ENCODE peak calls at places on chromosome 11, in eight cellular contexts. One of them, this sample, is unnamed. For H3K9me3, the result is how much of the 10 kb centered on the place peaks cover.

GRCh38 chr11:15073361-15074205 is at the start of gene CALCB:
- DNase-seq in body of pancreas: peak
- DNase-seq in hepatocyte: peak
- DNase-seq in PC-9: no peak
- DNase-seq in adrenal gland: no peak
- DNase-seq in neural progenitor cell: peak
- DNase-seq in Peyer's patch: no peak
- DNase-seq in suprapubic skin: no peak
- DNase-seq in this sample: peak

GRCh38 chr11:11149671-11150459 is 203.2 kb downstream of the CSNK2A3 start:
- DNase-seq in hepatocyte: no peak
- DNase-seq in PC-9: no peak
- DNase-seq in Peyer's patch: no peak
- DNase-seq in neural progenitor cell: no peak
- DNase-seq in body of pancreas: no peak
- DNase-seq in adrenal gland: no peak
- DNase-seq in suprapubic skin: no peak
- DNase-seq in this sample: no peak

GRCh38 chr11:108713076-108713790 is 48.4 kb downstream of the DDX10 start:
- DNase-seq in body of pancreas: no peak
- DNase-seq in suprapubic skin: no peak
- DNase-seq in hepatocyte: no peak
- DNase-seq in Peyer's patch: no peak
- DNase-seq in PC-9: no peak
- DNase-seq in adrenal gland: no peak
- DNase-seq in neural progenitor cell: no peak
- DNase-seq in this sample: no peak

GRCh38 chr11:129286813-129287212 is 88.8 kb upstream of the BARX2 start:
- DNase-seq in hepatocyte: no peak
- DNase-seq in suprapubic skin: no peak
- DNase-seq in neural progenitor cell: no peak
- DNase-seq in PC-9: no peak
- DNase-seq in body of pancreas: no peak
- DNase-seq in adrenal gland: no peak
- DNase-seq in Peyer's patch: no peak
- DNase-seq in this sample: no peak

GRCh38 chr11:34478845-34479663 is 34.5 kb downstream of the ELF5 start:
- DNase-seq in PC-9: no peak
- DNase-seq in Peyer's patch: no peak
- DNase-seq in hepatocyte: no peak
- DNase-seq in body of pancreas: no peak
- DNase-seq in suprapubic skin: no peak
- DNase-seq in adrenal gland: no peak
- DNase-seq in neural progenitor cell: no peak
- DNase-seq in this sample: no peak

GRCh38 chr11:6248248-6248647 is 9.4 kb downstream of the CNGA4 start:
- DNase-seq in suprapubic skin: no peak
- DNase-seq in PC-9: no peak
- DNase-seq in neural progenitor cell: no peak
- DNase-seq in body of pancreas: no peak
- DNase-seq in adrenal gland: no peak
- DNase-seq in Peyer's patch: no peak
- DNase-seq in hepatocyte: peak
- DNase-seq in this sample: peak

GRCh38 chr11:102666331-102666957 is 39.1 kb downstream of the MMP27 start:
- DNase-seq in PC-9: peak
- DNase-seq in Peyer's patch: no peak
- DNase-seq in neural progenitor cell: peak
- DNase-seq in adrenal gland: peak
- DNase-seq in body of pancreas: peak
- DNase-seq in suprapubic skin: no peak
- DNase-seq in hepatocyte: peak
- DNase-seq in this sample: peak

GRCh38 chr11:119728226-119728626 is 774 bp downstream of the NECTIN1 start:
- DNase-seq in neural progenitor cell: peak
- DNase-seq in suprapubic skin: no peak
- DNase-seq in hepatocyte: no peak
- DNase-seq in body of pancreas: peak
- DNase-seq in adrenal gland: no peak
- DNase-seq in Peyer's patch: no peak
- DNase-seq in PC-9: peak
- DNase-seq in this sample: no peak

GRCh38 chr11:91935120-91935519 is 289.5 kb upstream of the FAT3 start:
- DNase-seq in hepatocyte: no peak
- DNase-seq in suprapubic skin: no peak
- DNase-seq in Peyer's patch: no peak
- DNase-seq in PC-9: no peak
- DNase-seq in adrenal gland: no peak
- DNase-seq in body of pancreas: no peak
- DNase-seq in neural progenitor cell: no peak
- DNase-seq in this sample: no peak

GRCh38 chr11:57885298-57886035 is 123.9 kb downstream of the CTNND1 start:
- DNase-seq in body of pancreas: no peak
- DNase-seq in suprapubic skin: no peak
- DNase-seq in Peyer's patch: no peak
- DNase-seq in adrenal gland: peak
- DNase-seq in PC-9: no peak
- DNase-seq in neural progenitor cell: peak
- DNase-seq in hepatocyte: peak
- DNase-seq in this sample: peak

GRCh38 chr11:33733978-33734377 is 2.2 kb downstream of the CD59 start:
- DNase-seq in neural progenitor cell: no peak
- DNase-seq in PC-9: no peak
- DNase-seq in adrenal gland: no peak
- DNase-seq in suprapubic skin: no peak
- DNase-seq in hepatocyte: no peak
- DNase-seq in Peyer's patch: no peak
- DNase-seq in body of pancreas: no peak
- DNase-seq in this sample: no peak

GRCh38 chr11:12693485-12694181 is 19.4 kb downstream of the TEAD1 start:
- DNase-seq in suprapubic skin: no peak
- DNase-seq in Peyer's patch: no peak
- DNase-seq in body of pancreas: peak
- DNase-seq in hepatocyte: peak
- DNase-seq in adrenal gland: peak
- DNase-seq in neural progenitor cell: no peak
- DNase-seq in PC-9: peak
- DNase-seq in this sample: no peak

GRCh38 chr11:102115557-102115956 is 5.3 kb downstream of the YAP1 start:
- DNase-seq in adrenal gland: no peak
- DNase-seq in Peyer's patch: no peak
- DNase-seq in suprapubic skin: no peak
- DNase-seq in body of pancreas: no peak
- DNase-seq in hepatocyte: peak
- DNase-seq in neural progenitor cell: peak
- DNase-seq in PC-9: no peak
- DNase-seq in this sample: no peak

GRCh38 chr11:128291835-128292234 is 295.5 kb downstream of the ETS1 start:
- DNase-seq in body of pancreas: no peak
- DNase-seq in hepatocyte: no peak
- DNase-seq in Peyer's patch: peak
- DNase-seq in suprapubic skin: no peak
- DNase-seq in neural progenitor cell: no peak
- DNase-seq in PC-9: no peak
- DNase-seq in adrenal gland: no peak
- DNase-seq in this sample: no peak

GRCh38 chr11:103700605-103701004 is 335.8 kb upstream of the DDI1 start:
- DNase-seq in hepatocyte: peak
- DNase-seq in body of pancreas: no peak
- DNase-seq in suprapubic skin: no peak
- DNase-seq in Peyer's patch: no peak
- DNase-seq in neural progenitor cell: no peak
- DNase-seq in adrenal gland: no peak
- DNase-seq in PC-9: no peak
- DNase-seq in this sample: peak

GRCh38 chr11:77522215-77522614 is 48.3 kb upstream of the PAK1 start:
- DNase-seq in adrenal gland: no peak
- DNase-seq in PC-9: peak
- DNase-seq in Peyer's patch: no peak
- DNase-seq in body of pancreas: no peak
- DNase-seq in neural progenitor cell: no peak
- DNase-seq in hepatocyte: no peak
- DNase-seq in suprapubic skin: no peak
- DNase-seq in this sample: no peak

GRCh38 chr11:75562048-75562835 is at the start of gene SERPINH1:
- DNase-seq in neural progenitor cell: peak
- DNase-seq in body of pancreas: peak
- DNase-seq in PC-9: peak
- DNase-seq in hepatocyte: peak
- DNase-seq in suprapubic skin: peak
- DNase-seq in adrenal gland: peak
- DNase-seq in Peyer's patch: peak
- DNase-seq in this sample: peak

GRCh38 chr11:6062691-6063358 is 32.3 kb upstream of the OR56A1 start:
- DNase-seq in suprapubic skin: no peak
- DNase-seq in hepatocyte: no peak
- DNase-seq in body of pancreas: no peak
- DNase-seq in adrenal gland: no peak
- DNase-seq in neural progenitor cell: no peak
- DNase-seq in Peyer's patch: no peak
- DNase-seq in PC-9: no peak
- DNase-seq in this sample: no peak

GRCh38 chr11:17369685-17370243 is 18.2 kb downstream of the NCR3LG1 start:
- DNase-seq in adrenal gland: no peak
- DNase-seq in body of pancreas: no peak
- DNase-seq in Peyer's patch: no peak
- DNase-seq in neural progenitor cell: no peak
- DNase-seq in suprapubic skin: no peak
- DNase-seq in PC-9: no peak
- DNase-seq in hepatocyte: no peak
- DNase-seq in this sample: no peak

GRCh38 chr11:17368551-17368950 is 17.0 kb downstream of the NCR3LG1 start:
- DNase-seq in adrenal gland: no peak
- DNase-seq in suprapubic skin: no peak
- DNase-seq in body of pancreas: no peak
- DNase-seq in hepatocyte: no peak
- DNase-seq in Peyer's patch: no peak
- DNase-seq in PC-9: no peak
- DNase-seq in neural progenitor cell: no peak
- DNase-seq in this sample: no peak

GRCh38 chr11:17375547-17375946 is 12.9 kb downstream of the KCNJ11 start:
- DNase-seq in adrenal gland: no peak
- DNase-seq in Peyer's patch: no peak
- DNase-seq in neural progenitor cell: no peak
- DNase-seq in PC-9: no peak
- DNase-seq in body of pancreas: no peak
- DNase-seq in suprapubic skin: no peak
- DNase-seq in hepatocyte: no peak
- DNase-seq in this sample: no peak

GRCh38 chr11:17369094-17369493 is 17.5 kb downstream of the NCR3LG1 start:
- DNase-seq in suprapubic skin: no peak
- DNase-seq in Peyer's patch: no peak
- DNase-seq in body of pancreas: no peak
- DNase-seq in hepatocyte: no peak
- DNase-seq in neural progenitor cell: no peak
- DNase-seq in adrenal gland: no peak
- DNase-seq in PC-9: no peak
- DNase-seq in this sample: no peak

DNA sequence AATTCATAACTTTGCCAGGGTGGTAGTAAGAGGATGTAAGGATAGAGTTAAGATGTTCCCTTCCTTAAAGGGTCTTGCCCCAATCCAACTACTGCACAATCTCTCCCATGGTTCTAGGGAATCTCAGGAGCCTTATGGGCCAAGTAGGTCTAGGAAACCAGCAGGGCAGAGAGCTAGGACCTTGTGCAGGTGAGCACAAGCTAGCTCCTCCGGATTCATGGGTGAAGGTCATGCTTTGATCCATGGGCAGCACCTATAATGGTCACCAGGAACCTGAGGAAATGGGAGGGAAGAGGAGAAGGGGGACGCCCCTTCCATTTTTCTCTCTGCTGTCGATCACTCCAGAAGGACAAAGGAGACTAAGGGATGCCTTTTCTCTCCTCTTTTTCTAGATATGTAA is 16.8 kb downstream of the KCNJ11 start:
- DNase-seq in body of pancreas: no peak
- DNase-seq in suprapubic skin: no peak
- DNase-seq in hepatocyte: no peak
- DNase-seq in Peyer's patch: no peak
- DNase-seq in adrenal gland: no peak
- DNase-seq in PC-9: no peak
- DNase-seq in neural progenitor cell: peak
- DNase-seq in this sample: no peak
- H3K9me3 ChIP-seq in body of pancreas: under half
- H3K9me3 ChIP-seq in suprapubic skin: under half
- H3K9me3 ChIP-seq in hepatocyte: under half
- H3K9me3 ChIP-seq in Peyer's patch: under half
- H3K9me3 ChIP-seq in adrenal gland: under half
- H3K9me3 ChIP-seq in PC-9: under half
- H3K9me3 ChIP-seq in neural progenitor cell: under half
- H3K9me3 ChIP-seq in this sample: under half

GRCh38 chr11:64632654-64633053 is 41.6 kb downstream of the SLC22A12 start:
- DNase-seq in hepatocyte: no peak
- DNase-seq in adrenal gland: no peak
- DNase-seq in body of pancreas: no peak
- DNase-seq in PC-9: no peak
- DNase-seq in neural progenitor cell: no peak
- DNase-seq in Peyer's patch: no peak
- DNase-seq in suprapubic skin: no peak
- DNase-seq in this sample: no peak
- H3K9me3 ChIP-seq in hepatocyte: under half
- H3K9me3 ChIP-seq in adrenal gland: under half
- H3K9me3 ChIP-seq in body of pancreas: under half
- H3K9me3 ChIP-seq in PC-9: under half
- H3K9me3 ChIP-seq in neural progenitor cell: under half
- H3K9me3 ChIP-seq in Peyer's patch: under half
- H3K9me3 ChIP-seq in suprapubic skin: under half
- H3K9me3 ChIP-seq in this sample: under half

DNA sequence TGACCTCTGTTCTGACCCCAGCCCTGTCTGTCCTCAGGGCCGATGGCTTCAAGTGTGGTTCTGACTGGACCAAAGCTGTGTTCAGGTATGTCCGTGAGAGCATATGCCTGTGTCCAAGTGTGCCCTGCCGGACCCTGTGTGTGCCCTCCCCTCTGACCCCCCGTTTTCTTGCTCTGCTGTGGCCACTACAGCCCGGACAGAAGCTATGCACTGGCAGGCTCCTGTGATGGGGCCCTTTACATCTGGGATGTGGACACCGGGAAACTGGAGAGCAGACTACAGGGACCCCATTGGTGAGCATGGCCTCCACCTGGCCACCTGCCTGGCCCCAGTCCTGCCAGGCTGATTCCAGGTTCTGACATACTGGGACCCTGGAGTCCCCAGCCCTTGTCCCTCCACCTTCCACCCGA is 14.5 kb downstream of the ATG16L2 start:
- DNase-seq in suprapubic skin: no peak
- DNase-seq in Peyer's patch: no peak
- DNase-seq in PC-9: no peak
- DNase-seq in body of pancreas: no peak
- DNase-seq in neural progenitor cell: no peak
- DNase-seq in adrenal gland: peak
- DNase-seq in hepatocyte: no peak
- DNase-seq in this sample: no peak
- H3K9me3 ChIP-seq in suprapubic skin: under half
- H3K9me3 ChIP-seq in Peyer's patch: under half
- H3K9me3 ChIP-seq in PC-9: under half
- H3K9me3 ChIP-seq in body of pancreas: under half
- H3K9me3 ChIP-seq in neural progenitor cell: under half
- H3K9me3 ChIP-seq in adrenal gland: under half
- H3K9me3 ChIP-seq in hepatocyte: under half
- H3K9me3 ChIP-seq in this sample: under half

DNA sequence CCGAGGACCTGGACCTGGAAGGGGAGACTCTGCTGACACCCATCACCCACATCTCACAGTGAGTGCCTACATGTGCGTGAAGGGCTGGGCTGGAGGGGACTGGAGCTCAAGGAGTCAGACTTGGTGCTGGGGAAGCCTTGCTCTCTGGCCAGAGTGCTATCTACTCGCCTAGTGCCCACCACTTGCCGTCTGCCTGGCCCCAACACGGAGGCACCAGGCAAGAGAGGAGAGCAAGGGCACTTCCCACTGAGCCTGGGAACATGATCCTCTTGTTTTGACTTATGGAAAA is 37.8 kb downstream of the KCNQ1OT1 start:
- DNase-seq in neural progenitor cell: no peak
- DNase-seq in body of pancreas: no peak
- DNase-seq in PC-9: no peak
- DNase-seq in suprapubic skin: peak
- DNase-seq in hepatocyte: no peak
- DNase-seq in adrenal gland: no peak
- DNase-seq in Peyer's patch: no peak
- DNase-seq in this sample: no peak
- H3K9me3 ChIP-seq in neural progenitor cell: under half
- H3K9me3 ChIP-seq in body of pancreas: under half
- H3K9me3 ChIP-seq in PC-9: under half
- H3K9me3 ChIP-seq in suprapubic skin: under half
- H3K9me3 ChIP-seq in hepatocyte: under half
- H3K9me3 ChIP-seq in adrenal gland: under half
- H3K9me3 ChIP-seq in Peyer's patch: under half
- H3K9me3 ChIP-seq in this sample: under half

This sample was measured in trophoblast cell.